ENCODE peak calls at places on chromosome 21, in eight cellular contexts. X is A549, I is tibial artery, P is BJ, S is gastrocnemius medialis, Q is fibroblast of mammary gland, Z is cardiac fibroblast, U is astrocyte of the spinal cord. A is an unnamed sample.

GRCh38 chr21:39559511-39559910 is 53.2 kb upstream of the B3GALT5 start:
- DNase-seq in S (no peak), X (no peak), P (no peak), U (no peak), Q (no peak), I (no peak), Z (no peak), A (no peak)

GRCh38 chr21:26351661-26352060 is 181.1 kb upstream of the APP start:
- DNase-seq in Q (no peak), X (no peak), S (no peak), I (no peak), P (no peak), U (no peak), Z (no peak), A (peak)

GRCh38 chr21:26506951-26507350 is 66.1 kb downstream of the CYYR1 start:
- DNase-seq in Z (peak), I (no peak), S (no peak), Q (peak), X (no peak), U (peak), P (no peak), A (peak)

GRCh38 chr21:30028537-30028936 is 88.7 kb upstream of the GRIK1 start:
- DNase-seq in Z (no peak), Q (no peak), X (no peak), P (no peak), I (no peak), U (no peak), S (no peak), A (no peak)

GRCh38 chr21:33734818-33735217 is 92.5 kb downstream of the ITSN1 start:
- DNase-seq in Z (no peak), P (no peak), Q (no peak), X (no peak), S (no peak), U (no peak), I (no peak), A (no peak)

GRCh38 chr21:32329776-32330175 is 31.1 kb downstream of the MRAP start:
- DNase-seq in I (no peak), Q (peak), U (peak), P (peak), S (no peak), X (no peak), Z (peak), A (no peak)

GRCh38 chr21:42991992-42992740 is 17.8 kb downstream of the PKNOX1 start:
- DNase-seq in X (no peak), P (peak), Z (peak), U (peak), S (peak), Q (peak), I (peak), A (peak)

GRCh38 chr21:43645414-43645891 is 13.8 kb downstream of the HSF2BP start:
- DNase-seq in S (peak), P (no peak), X (peak), Z (peak), U (peak), Q (peak), I (peak), A (peak)

GRCh38 chr21:33817663-33818433 is 97.8 kb downstream of the ATP5PO start:
- DNase-seq in X (no peak), S (no peak), U (peak), P (no peak), I (no peak), Q (no peak), Z (peak), A (no peak)

GRCh38 chr21:21002137-21002536 is 3.9 kb downstream of the NCAM2 start:
- DNase-seq in Q (no peak), P (no peak), X (no peak), S (no peak), Z (no peak), I (no peak), U (no peak), A (no peak)

GRCh38 chr21:42864812-42865211 is 14.5 kb downstream of the WDR4 start:
- DNase-seq in I (no peak), U (no peak), Q (no peak), S (no peak), P (no peak), Z (peak), X (no peak), A (no peak)

GRCh38 chr21:27477321-27477720 is 510.4 kb upstream of the ADAMTS5 start:
- DNase-seq in S (no peak), I (no peak), U (no peak), Q (peak), X (no peak), Z (no peak), P (no peak), A (no peak)

GRCh38 chr21:40640427-40640826 is 206.5 kb downstream of the DSCAM start:
- DNase-seq in P (no peak), U (no peak), X (no peak), S (no peak), Q (no peak), Z (no peak), I (no peak), A (no peak)

GRCh38 chr21:31644648-31645047 is 14.8 kb upstream of the SOD1 start:
- DNase-seq in S (no peak), U (no peak), Z (peak), P (no peak), I (no peak), X (no peak), Q (no peak), A (no peak)

GRCh38 chr21:34974162-34974981 is 74.7 kb downstream of the RUNX1 start:
- DNase-seq in Q (no peak), S (no peak), X (no peak), P (no peak), U (no peak), Z (no peak), I (no peak), A (no peak)

GRCh38 chr21:35197191-35197590 is 148.1 kb upstream of the RUNX1 start:
- DNase-seq in I (no peak), Q (peak), S (no peak), X (no peak), U (peak), Z (no peak), P (no peak), A (peak)

GRCh38 chr21:29256125-29256895 is 42.4 kb upstream of the BACH1 start:
- DNase-seq in P (no peak), Q (no peak), I (no peak), X (no peak), S (no peak), Z (no peak), U (no peak), A (no peak)

GRCh38 chr21:31279986-31280385 is 64.1 kb downstream of the TIAM1 start:
- DNase-seq in S (no peak), I (no peak), U (no peak), X (no peak), Q (peak), P (no peak), Z (no peak), A (peak)

GRCh38 chr21:40166291-40166843 is 299.1 kb downstream of the PCP4 start:
- DNase-seq in S (no peak), I (no peak), Q (no peak), X (no peak), P (no peak), U (peak), Z (no peak), A (peak)

GRCh38 chr21:34037446-34037845 is 35.9 kb upstream of the MRPS6 start:
- DNase-seq in U (peak), S (no peak), I (no peak), Z (peak), Q (peak), X (no peak), P (no peak), A (peak)

GRCh38 chr21:46096596-46096981 is 1.3 kb upstream of the COL6A2 start:
- DNase-seq in I (no peak), Q (no peak), X (no peak), P (no peak), S (peak), U (no peak), Z (no peak), A (no peak)
- H3K4me3 ChIP-seq in I (no peak), Q (peak), X (no peak), P (no peak), S (no peak), U (no peak), Z (no peak), A (no peak)

GRCh38 chr21:38472709-38473108 is 25.6 kb downstream of the ERG start:
- DNase-seq in I (no peak), S (no peak), P (no peak), X (no peak), Q (no peak), Z (no peak), U (no peak), A (no peak)
- H3K4me3 ChIP-seq in I (no peak), S (no peak), P (no peak), X (no peak), Q (no peak), Z (no peak), U (no peak), A (no peak)

DNA sequence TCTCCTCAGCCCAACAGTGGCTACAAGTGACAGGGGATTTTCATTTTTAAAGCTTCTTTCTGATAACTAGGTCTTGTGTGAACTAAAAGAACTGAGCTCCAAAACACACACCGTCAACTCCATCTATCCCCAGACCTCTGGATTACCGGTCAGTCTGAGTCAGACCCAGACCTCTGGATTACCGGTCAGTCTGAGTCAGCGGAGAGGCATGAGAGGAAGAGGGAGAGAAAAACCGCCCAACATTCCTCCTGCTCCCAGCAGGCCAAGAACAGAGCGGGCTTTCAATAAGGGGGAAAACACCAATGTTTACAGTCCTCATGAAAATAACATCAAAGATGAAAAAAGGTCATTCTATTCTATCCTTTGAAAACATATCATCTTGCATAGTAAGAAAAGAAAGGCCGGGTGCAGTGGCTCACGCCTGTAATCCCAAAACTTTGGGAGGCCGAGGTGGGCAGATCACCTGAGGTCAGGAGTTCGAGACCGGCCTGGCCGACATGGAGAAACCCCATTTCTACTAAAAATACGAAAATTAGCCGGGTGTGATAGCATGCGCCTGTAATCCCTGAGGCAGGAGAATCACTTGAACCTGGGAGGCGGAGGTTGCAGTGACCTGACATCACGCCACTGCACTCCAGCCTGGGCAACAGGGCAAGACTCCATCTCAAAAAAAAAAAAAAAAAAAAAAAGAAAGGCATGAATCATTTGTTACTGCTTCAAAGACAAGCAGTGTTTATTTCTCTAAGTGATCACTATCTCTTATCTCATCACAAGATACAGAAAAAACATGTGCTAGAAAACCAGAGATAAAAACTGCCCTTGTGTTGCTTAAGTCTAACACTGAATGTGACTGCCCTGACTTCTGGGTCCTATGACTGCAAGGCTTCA is 3.4 kb downstream of the PTTG1IP start:
- DNase-seq in S (peak), I (peak), Z (peak), U (peak), Q (peak), P (peak), X (peak), A (peak)
- H3K4me3 ChIP-seq in S (peak), I (peak), Z (no peak), U (peak), Q (peak), P (no peak), X (peak), A (no peak)

DNA sequence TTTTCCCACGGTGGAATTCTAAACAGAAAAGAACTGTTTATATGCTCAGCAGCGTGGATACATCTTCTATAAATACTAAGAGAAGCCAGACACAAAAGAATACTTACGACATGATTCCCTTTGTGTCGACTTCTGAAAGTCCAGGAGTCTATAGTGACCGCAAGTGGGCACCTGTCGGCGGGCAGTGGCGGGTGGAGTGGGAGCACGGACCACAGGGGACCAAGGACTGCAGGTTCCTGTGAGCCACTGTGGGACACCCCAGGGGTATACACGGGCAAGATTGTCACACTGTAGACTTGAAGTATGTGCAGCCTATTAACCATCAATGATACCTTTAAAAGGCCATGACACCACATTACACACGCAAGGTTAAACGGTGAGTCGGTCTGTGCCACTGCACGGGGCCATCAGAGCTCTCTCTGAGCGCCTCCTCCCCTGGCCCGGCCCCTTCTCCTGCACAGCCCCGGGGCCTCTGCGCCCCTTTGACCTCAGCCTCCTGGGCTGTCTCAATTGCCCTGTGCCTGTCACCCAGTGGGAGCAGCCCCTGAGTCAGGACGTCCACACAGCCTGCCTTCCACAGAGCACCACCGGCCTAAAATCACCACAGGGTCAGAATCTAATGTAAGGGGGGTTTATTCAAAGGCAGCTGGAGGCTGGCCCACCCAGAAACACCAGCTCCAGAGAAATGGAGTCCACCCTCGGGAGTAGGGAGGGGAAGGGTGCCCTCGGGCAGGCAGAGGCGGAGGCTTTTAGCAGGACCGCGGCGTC is 90.0 kb upstream of the COL6A1 start:
- DNase-seq in U (no peak), I (no peak), Q (no peak), S (no peak), Z (no peak), X (no peak), P (no peak), A (no peak)
- H3K4me3 ChIP-seq in U (no peak), I (no peak), Q (no peak), S (no peak), Z (no peak), X (no peak), P (no peak), A (no peak)

DNA sequence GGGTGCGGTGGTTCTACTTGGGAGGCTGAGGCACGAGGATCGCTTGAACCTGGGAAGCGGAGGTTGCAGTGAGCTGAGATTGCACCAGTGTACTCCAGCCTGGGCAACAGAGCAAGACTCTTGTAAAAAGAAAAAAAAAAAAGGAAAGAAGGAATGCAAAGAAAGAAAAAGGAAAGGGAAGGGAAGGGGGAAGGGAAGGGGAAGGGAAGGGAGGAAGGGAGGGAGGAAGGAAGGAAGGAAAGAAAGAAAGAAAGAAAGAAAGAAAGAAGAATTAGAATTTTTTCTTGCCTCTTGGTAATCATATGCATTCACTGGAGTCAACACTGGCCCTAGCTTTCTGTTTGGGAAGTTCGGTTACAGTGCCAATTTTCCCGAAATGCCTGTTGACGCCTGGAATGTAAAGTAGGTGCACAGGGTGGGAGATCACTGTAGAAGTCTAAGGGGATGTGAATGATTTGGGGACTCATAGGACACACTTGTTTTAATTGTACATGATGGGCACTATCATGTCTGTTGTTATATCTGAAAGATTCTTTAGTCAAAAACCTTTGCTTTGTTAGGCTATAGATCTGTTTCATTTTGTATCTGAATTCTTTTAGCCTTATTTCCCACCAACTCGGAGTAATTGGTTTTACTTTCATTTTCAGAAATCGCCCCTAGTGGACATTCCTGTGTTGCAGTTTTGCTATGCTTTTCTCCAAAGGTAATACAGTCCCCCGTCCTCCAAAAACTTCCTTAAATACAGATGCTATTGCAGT is 59.8 kb upstream of the MORC3 start:
- DNase-seq in P (peak), U (peak), I (no peak), S (no peak), Q (peak), X (peak), Z (peak), A (peak)
- H3K4me3 ChIP-seq in P (peak), U (peak), I (peak), S (peak), Q (peak), X (peak), Z (peak), A (peak)

GRCh38 chr21:41675574-41675973 is 91.3 kb downstream of the RIPK4 start:
- DNase-seq in Q (no peak), Z (no peak), P (no peak), I (peak), X (no peak), U (no peak), S (no peak), A (no peak)
- H3K4me3 ChIP-seq in Q (no peak), Z (no peak), P (no peak), I (no peak), X (no peak), U (no peak), S (no peak), A (no peak)

DNA sequence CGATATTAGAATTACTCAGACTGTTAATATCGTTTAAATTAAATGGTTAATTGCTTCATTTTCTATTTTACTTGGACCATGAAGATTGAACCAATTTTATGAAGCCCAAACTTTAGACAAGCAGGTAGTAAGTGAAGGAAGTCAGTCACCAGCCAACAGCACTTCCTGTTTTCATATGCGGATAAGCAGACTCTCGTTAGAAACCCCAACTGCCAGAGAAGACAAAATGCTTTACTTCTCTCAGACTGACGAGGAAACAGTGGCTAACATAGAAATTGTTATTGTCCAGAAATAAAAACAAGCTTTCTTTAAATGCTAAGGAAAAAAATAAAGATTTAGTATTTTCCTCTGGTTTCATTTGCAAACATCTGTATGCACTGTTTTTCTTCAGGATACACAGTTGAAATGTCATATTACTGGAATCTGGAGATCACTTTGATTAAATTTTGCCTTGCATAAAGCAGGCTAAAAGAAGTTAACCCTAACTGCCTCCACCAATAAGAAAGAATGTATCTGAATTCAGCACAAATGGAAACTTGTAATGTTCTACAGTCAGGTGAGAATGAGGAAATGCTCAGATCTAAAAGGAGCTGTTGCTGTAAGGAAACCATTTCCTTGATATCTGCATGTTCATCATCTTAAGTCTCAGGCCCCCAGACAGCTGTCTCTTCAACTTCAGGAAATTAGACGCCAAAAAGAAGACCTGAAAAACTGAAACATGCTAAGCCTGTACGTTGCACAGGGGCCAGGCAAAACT is 129.8 kb upstream of the SAMSN1 start:
- DNase-seq in Z (no peak), U (no peak), P (no peak), S (no peak), X (no peak), Q (no peak), I (no peak), A (no peak)
- H3K4me3 ChIP-seq in Z (no peak), U (no peak), P (no peak), S (no peak), X (no peak), Q (no peak), I (no peak), A (no peak)